ENCODE peak calls at places on chromosome 9, in seven cellular contexts. F is breast epithelium, X is hepatocyte, B is upper lobe of left lung, P is RWPE2, V is colonic mucosa, N is A549. L is an unnamed sample.

GRCh38 chr9:37508135-37508833 is 22.5 kb downstream of the POLR1E start:
- DNase-seq in F (no peak), X (peak; percentile 36), B (no peak), P (no peak), V (no peak), N (no peak), L (no peak)

GRCh38 chr9:38205279-38205678 is 136.3 kb upstream of the SHB start:
- DNase-seq in F (no peak), X (no peak), B (no peak), P (no peak), V (no peak), N (no peak), L (no peak)

GRCh38 chr9:613771-614347 is 227.6 kb upstream of the DMRT1 start:
- DNase-seq in F (peak; percentile 81), X (peak; percentile 85), B (peak; percentile 89), P (peak; percentile 69), V (peak; percentile 67), N (peak; percentile 85), L (peak; percentile 70)

GRCh38 chr9:69975681-69976080 is 68.0 kb upstream of the MAMDC2 start:
- DNase-seq in F (no peak), X (no peak), B (no peak), P (no peak), V (no peak), N (no peak), L (no peak)

GRCh38 chr9:36499156-36499886 is 73.4 kb upstream of the MELK start:
- DNase-seq in F (no peak), X (peak; percentile 10), B (no peak), P (no peak), V (no peak), N (no peak), L (no peak)

GRCh38 chr9:88005146-88005750 is 30.9 kb upstream of the CDK20 start:
- DNase-seq in F (no peak), X (peak; percentile 44), B (no peak), P (no peak), V (no peak), N (no peak), L (no peak)

GRCh38 chr9:33165263-33166151 is 1.6 kb downstream of the B4GALT1 start:
- DNase-seq in F (peak; percentile 58), X (peak; percentile 71), B (peak; percentile 85), P (no peak), V (peak; percentile 83), N (peak; percentile 82), L (no peak)

GRCh38 chr9:78439866-78440830 is 143.2 kb downstream of the PSAT1 start:
- DNase-seq in F (no peak), X (no peak), B (no peak), P (no peak), V (no peak), N (no peak), L (no peak)

GRCh38 chr9:24986331-24986730 is 440.6 kb upstream of the IZUMO3 start:
- DNase-seq in F (no peak), X (no peak), B (no peak), P (no peak), V (no peak), N (no peak), L (no peak)

GRCh38 chr9:80605129-80605528 is 1033.4 kb downstream of the TLE4 start:
- DNase-seq in F (no peak), X (peak; percentile 39), B (no peak), P (no peak), V (no peak), N (peak; percentile 35), L (no peak)

GRCh38 chr9:34522091-34522887 is 501 bp downstream of the ENHO start:
- DNase-seq in F (no peak), X (no peak), B (no peak), P (peak; percentile 53), V (no peak), N (no peak), L (no peak)

GRCh38 chr9:128987800-128988199 is 40.3 kb downstream of the NUP188 start:
- DNase-seq in F (no peak), X (no peak), B (no peak), P (no peak), V (no peak), N (no peak), L (no peak)

GRCh38 chr9:91056917-91057316 is 255.3 kb downstream of the SYK start:
- DNase-seq in F (no peak), X (no peak), B (no peak), P (no peak), V (no peak), N (no peak), L (no peak)

GRCh38 chr9:18357321-18357720 is 116.6 kb upstream of the ADAMTSL1 start:
- DNase-seq in F (no peak), X (no peak), B (no peak), P (no peak), V (no peak), N (no peak), L (no peak)

GRCh38 chr9:127773981-127774380 is 4.5 kb downstream of the SH2D3C start:
- DNase-seq in F (no peak), X (no peak), B (no peak), P (no peak), V (no peak), N (no peak), L (no peak)

GRCh38 chr9:127770905-127771569 is 7.4 kb downstream of the SH2D3C start:
- DNase-seq in F (peak; percentile 98), X (peak; percentile 99), B (peak; percentile 100), P (peak; percentile 98), V (peak; percentile 98), N (peak; percentile 98), L (peak; percentile 99)

GRCh38 chr9:127771570-127772189 is 6.8 kb downstream of the SH2D3C start:
- DNase-seq in F (no peak), X (no peak), B (no peak), P (no peak), V (no peak), N (no peak), L (no peak)

GRCh38 chr9:127773245-127773644 is 5.2 kb downstream of the SH2D3C start:
- DNase-seq in F (no peak), X (no peak), B (no peak), P (no peak), V (no peak), N (no peak), L (no peak)

GRCh38 chr9:127772603-127773002 is 5.9 kb downstream of the SH2D3C start:
- DNase-seq in F (no peak), X (no peak), B (no peak), P (no peak), V (no peak), N (no peak), L (no peak)
- H3K4me1 ChIP-seq in F (no peaks in the 10 kb centered on the region), X (peaks cover 6% of the 10 kb centered on the region), B (peaks cover 47% of the 10 kb centered on the region), P (peaks cover 5% of the 10 kb centered on the region), V (peaks cover 7% of the 10 kb centered on the region), N (peaks cover 4% of the 10 kb centered on the region), L (no peaks in the 10 kb centered on the region)

GRCh38 chr9:92545002-92545510 is 9.3 kb upstream of the ECM2 start:
- DNase-seq in F (no peak), X (no peak), B (no peak), P (no peak), V (no peak), N (no peak), L (no peak)

GRCh38 chr9:92547356-92547755 is 11.6 kb upstream of the ECM2 start:
- DNase-seq in F (no peak), X (no peak), B (no peak), P (no peak), V (no peak), N (no peak), L (no peak)

GRCh38 chr9:92538541-92538940 is 2.8 kb upstream of the ECM2 start:
- DNase-seq in F (no peak), X (no peak), B (no peak), P (no peak), V (no peak), N (no peak), L (no peak)

DNA sequence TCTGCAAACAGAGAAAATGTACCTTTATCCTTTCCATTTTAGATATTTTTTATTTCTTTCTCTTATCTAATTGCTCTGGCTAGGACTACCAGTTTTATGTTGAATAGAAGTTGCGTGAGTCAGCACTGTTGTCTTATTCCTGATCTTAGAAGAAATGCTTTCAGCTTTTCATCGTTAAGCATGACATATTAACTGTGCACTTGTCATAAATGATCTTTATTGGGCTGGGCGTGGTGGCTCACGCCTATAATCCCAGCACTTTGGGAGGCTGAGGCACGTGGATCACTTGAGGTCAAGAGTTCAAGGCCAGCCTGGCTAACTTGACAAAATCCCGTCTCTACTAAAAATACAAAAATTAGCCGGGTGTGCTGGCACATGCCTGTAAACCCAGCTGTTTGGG is 8.2 kb upstream of the ECM2 start:
- DNase-seq in F (no peak), X (no peak), B (no peak), P (no peak), V (no peak), N (no peak), L (no peak)
- TF ChIP-seq CTCF in F (no peak), X (no peak), B (no peak), P (no peak), V (no peak), N (no peak), L (no peak)

GRCh38 chr9:127548352-127548878 is 63.7 kb upstream of the STXBP1 start:
- DNase-seq in F (no peak), X (no peak), B (no peak), P (no peak), V (no peak), N (no peak), L (no peak)

GRCh38 chr9:127549218-127549617 is 62.9 kb upstream of the STXBP1 start:
- DNase-seq in F (no peak), X (no peak), B (no peak), P (no peak), V (no peak), N (no peak), L (no peak)

GRCh38 chr9:127550277-127550676 is 61.8 kb upstream of the STXBP1 start:
- DNase-seq in F (no peak), X (no peak), B (no peak), P (no peak), V (no peak), N (no peak), L (no peak)

GRCh38 chr9:127550751-127551150 is 61.3 kb upstream of the STXBP1 start:
- DNase-seq in F (no peak), X (no peak), B (peak; percentile 72), P (no peak), V (no peak), N (no peak), L (no peak)

DNA sequence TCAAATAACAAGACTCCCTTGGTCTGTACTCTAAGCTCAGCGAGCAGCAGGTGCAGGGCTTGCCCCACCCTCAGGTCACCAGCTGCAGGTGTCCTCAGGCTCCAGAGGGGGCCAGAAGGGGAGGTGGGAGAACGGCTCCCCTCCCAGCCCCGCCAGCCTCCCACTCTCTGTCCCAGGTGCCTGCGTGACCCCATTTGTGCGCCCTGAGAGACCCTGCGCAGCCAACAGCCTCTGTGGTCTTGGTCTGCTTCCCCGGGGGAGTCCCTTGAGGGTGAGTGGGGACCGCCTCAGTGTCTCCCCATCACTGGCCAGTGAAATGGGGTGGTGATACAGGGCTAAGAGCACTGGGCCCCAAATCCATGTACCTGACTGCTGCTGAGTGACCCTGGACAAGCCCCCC is 62.3 kb upstream of the STXBP1 start:
- DNase-seq in F (no peak), X (no peak), B (no peak), P (no peak), V (no peak), N (no peak), L (no peak)
- H3K4me1 ChIP-seq in F (peaks cover 18% of the 10 kb centered on the region), X (peaks cover 17% of the 10 kb centered on the region), B (peaks cover 95% of the 10 kb centered on the region), P (peaks cover 29% of the 10 kb centered on the region), V (peaks cover 28% of the 10 kb centered on the region), N (peaks cover 78% of the 10 kb centered on the region), L (peaks cover 47% of the 10 kb centered on the region)

DNA sequence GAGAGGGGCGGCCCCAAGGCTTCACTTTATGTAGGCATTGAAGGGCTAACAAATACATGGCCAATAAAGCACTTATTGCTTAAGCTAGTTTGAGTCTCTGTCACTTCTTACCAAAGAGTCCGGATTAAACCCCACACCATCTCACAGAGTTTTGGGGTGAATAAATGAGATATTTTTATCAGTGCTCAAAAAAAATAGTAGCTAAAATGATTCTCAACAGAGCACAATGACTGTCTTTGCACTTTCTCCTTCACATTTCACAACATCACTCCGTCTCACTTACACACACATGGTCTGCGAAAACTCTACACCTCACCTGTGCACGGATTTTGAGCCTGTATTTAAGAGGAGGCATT is 92.9 kb downstream of the LMX1B start:
- DNase-seq in F (no peak), X (no peak), B (no peak), P (no peak), V (no peak), N (no peak), L (no peak)
- TF ChIP-seq CTCF in F (no peak), X (no peak), B (no peak), P (peak; percentile 53), V (no peak), N (peak; percentile 5), L (no peak)